ENCODE peak calls at places on chromosomes 3 and 15, in seven cellular contexts. One of them, this sample, is unnamed. For H3K4me1, the result is how much of the 10 kb centered on the place peaks cover.

GRCh38 chr3:112427123-112427522 is 72.1 kb downstream of the BTLA start:
- DNase-seq in suprapubic skin: no peak
- DNase-seq in stomach: no peak
- DNase-seq in heart left ventricle: no peak
- DNase-seq in cardiac muscle cell: no peak
- DNase-seq in left lung: no peak
- DNase-seq in hepatocyte: no peak
- DNase-seq in this sample: no peak

GRCh38 chr3:171295502-171296373 is 164.5 kb downstream of the TNIK start:
- DNase-seq in left lung: no peak
- DNase-seq in hepatocyte: no peak
- DNase-seq in suprapubic skin: no peak
- DNase-seq in cardiac muscle cell: peak
- DNase-seq in heart left ventricle: no peak
- DNase-seq in stomach: no peak
- DNase-seq in this sample: no peak

GRCh38 chr3:56825579-56826438 is 24.1 kb upstream of the ARHGEF3 start:
- DNase-seq in heart left ventricle: no peak
- DNase-seq in suprapubic skin: no peak
- DNase-seq in cardiac muscle cell: no peak
- DNase-seq in stomach: no peak
- DNase-seq in hepatocyte: peak
- DNase-seq in left lung: no peak
- DNase-seq in this sample: no peak

GRCh38 chr3:187006884-187007630 is 76.7 kb downstream of the ST6GAL1 start:
- DNase-seq in left lung: no peak
- DNase-seq in heart left ventricle: no peak
- DNase-seq in suprapubic skin: no peak
- DNase-seq in stomach: no peak
- DNase-seq in cardiac muscle cell: no peak
- DNase-seq in hepatocyte: no peak
- DNase-seq in this sample: no peak

GRCh38 chr15:95025924-95026728 is 794.8 kb downstream of the MCTP2 start:
- DNase-seq in left lung: no peak
- DNase-seq in heart left ventricle: no peak
- DNase-seq in hepatocyte: peak
- DNase-seq in cardiac muscle cell: peak
- DNase-seq in suprapubic skin: peak
- DNase-seq in stomach: peak
- DNase-seq in this sample: no peak

GRCh38 chr3:10964537-10965167 is 27.9 kb upstream of the SLC6A1 start:
- DNase-seq in left lung: no peak
- DNase-seq in stomach: no peak
- DNase-seq in hepatocyte: peak
- DNase-seq in heart left ventricle: no peak
- DNase-seq in suprapubic skin: no peak
- DNase-seq in cardiac muscle cell: peak
- DNase-seq in this sample: peak

GRCh38 chr15:37001436-37001835 is 98.9 kb downstream of the MEIS2 start:
- DNase-seq in stomach: no peak
- DNase-seq in heart left ventricle: no peak
- DNase-seq in left lung: no peak
- DNase-seq in hepatocyte: no peak
- DNase-seq in cardiac muscle cell: no peak
- DNase-seq in suprapubic skin: no peak
- DNase-seq in this sample: no peak

GRCh38 chr15:70833897-70834765 is 19.8 kb downstream of the LARP6 start:
- DNase-seq in hepatocyte: peak
- DNase-seq in cardiac muscle cell: no peak
- DNase-seq in suprapubic skin: no peak
- DNase-seq in stomach: no peak
- DNase-seq in left lung: no peak
- DNase-seq in heart left ventricle: no peak
- DNase-seq in this sample: no peak

GRCh38 chr15:91965501-91966180 is 112.1 kb downstream of the SLCO3A1 start:
- DNase-seq in cardiac muscle cell: no peak
- DNase-seq in hepatocyte: no peak
- DNase-seq in heart left ventricle: no peak
- DNase-seq in suprapubic skin: no peak
- DNase-seq in left lung: no peak
- DNase-seq in stomach: no peak
- DNase-seq in this sample: no peak

GRCh38 chr15:94421711-94422110 is 190.3 kb downstream of the MCTP2 start:
- DNase-seq in left lung: no peak
- DNase-seq in heart left ventricle: no peak
- DNase-seq in hepatocyte: no peak
- DNase-seq in cardiac muscle cell: no peak
- DNase-seq in suprapubic skin: no peak
- DNase-seq in stomach: no peak
- DNase-seq in this sample: no peak

GRCh38 chr15:53976844-53977392 is 1.3 kb upstream of the UNC13C start:
- DNase-seq in heart left ventricle: no peak
- DNase-seq in hepatocyte: peak
- DNase-seq in left lung: peak
- DNase-seq in suprapubic skin: no peak
- DNase-seq in stomach: no peak
- DNase-seq in cardiac muscle cell: peak
- DNase-seq in this sample: peak

GRCh38 chr3:125916376-125916978 is 52.5 kb upstream of the ROPN1B start:
- DNase-seq in stomach: peak
- DNase-seq in suprapubic skin: peak
- DNase-seq in hepatocyte: peak
- DNase-seq in heart left ventricle: no peak
- DNase-seq in left lung: no peak
- DNase-seq in cardiac muscle cell: peak
- DNase-seq in this sample: peak

GRCh38 chr3:25151497-25151896 is 276.6 kb upstream of the RARB start:
- DNase-seq in suprapubic skin: no peak
- DNase-seq in stomach: no peak
- DNase-seq in left lung: no peak
- DNase-seq in cardiac muscle cell: no peak
- DNase-seq in hepatocyte: no peak
- DNase-seq in heart left ventricle: no peak
- DNase-seq in this sample: peak

GRCh38 chr15:45642203-45642932 is 7.5 kb downstream of the SQOR start:
- DNase-seq in heart left ventricle: peak
- DNase-seq in stomach: no peak
- DNase-seq in hepatocyte: no peak
- DNase-seq in suprapubic skin: no peak
- DNase-seq in cardiac muscle cell: no peak
- DNase-seq in left lung: no peak
- DNase-seq in this sample: no peak

GRCh38 chr3:143897558-143898305 is 49.5 kb upstream of the SLC9A9 start:
- DNase-seq in heart left ventricle: no peak
- DNase-seq in left lung: no peak
- DNase-seq in cardiac muscle cell: peak
- DNase-seq in hepatocyte: peak
- DNase-seq in suprapubic skin: no peak
- DNase-seq in stomach: no peak
- DNase-seq in this sample: no peak

GRCh38 chr3:181974198-181974597 is 262.5 kb downstream of the SOX2 start:
- DNase-seq in cardiac muscle cell: no peak
- DNase-seq in left lung: no peak
- DNase-seq in stomach: no peak
- DNase-seq in heart left ventricle: no peak
- DNase-seq in hepatocyte: no peak
- DNase-seq in suprapubic skin: no peak
- DNase-seq in this sample: no peak

DNA sequence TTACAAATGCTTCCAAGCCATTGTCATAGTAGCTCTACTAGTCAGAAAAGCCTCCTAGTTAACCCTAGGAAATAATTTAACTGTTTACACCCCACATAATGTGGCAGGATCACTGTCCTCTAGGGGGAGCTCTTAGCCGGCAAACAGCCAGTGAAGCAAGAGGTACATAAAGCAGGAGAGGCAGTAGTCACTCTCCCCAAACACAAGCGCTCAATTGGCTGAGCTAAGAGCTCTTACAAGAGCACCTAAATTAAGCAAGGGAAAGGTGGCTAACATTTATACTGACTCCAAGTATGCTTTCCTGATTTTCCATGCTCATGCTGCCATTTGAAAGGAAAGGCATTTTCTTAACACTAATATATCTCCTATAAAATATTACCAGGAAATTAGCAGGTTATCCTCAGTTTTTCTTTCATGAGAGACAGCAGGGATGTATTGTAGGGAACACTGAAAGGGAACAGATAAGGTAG is 37.6 kb downstream of the NCEH1 start:
- DNase-seq in suprapubic skin: no peak
- DNase-seq in cardiac muscle cell: peak
- DNase-seq in hepatocyte: peak
- DNase-seq in stomach: peak
- DNase-seq in heart left ventricle: peak
- DNase-seq in left lung: peak
- DNase-seq in this sample: peak
- H3K4me3 ChIP-seq in suprapubic skin: no peak
- H3K4me3 ChIP-seq in cardiac muscle cell: no peak
- H3K4me3 ChIP-seq in hepatocyte: no peak
- H3K4me3 ChIP-seq in stomach: no peak
- H3K4me3 ChIP-seq in heart left ventricle: no peak
- H3K4me3 ChIP-seq in left lung: no peak
- H3K4me3 ChIP-seq in this sample: no peak

GRCh38 chr15:48297668-48298067 is 33.6 kb upstream of the DUT start:
- DNase-seq in heart left ventricle: no peak
- DNase-seq in hepatocyte: no peak
- DNase-seq in cardiac muscle cell: no peak
- DNase-seq in left lung: no peak
- DNase-seq in suprapubic skin: no peak
- DNase-seq in stomach: no peak
- DNase-seq in this sample: no peak

DNA sequence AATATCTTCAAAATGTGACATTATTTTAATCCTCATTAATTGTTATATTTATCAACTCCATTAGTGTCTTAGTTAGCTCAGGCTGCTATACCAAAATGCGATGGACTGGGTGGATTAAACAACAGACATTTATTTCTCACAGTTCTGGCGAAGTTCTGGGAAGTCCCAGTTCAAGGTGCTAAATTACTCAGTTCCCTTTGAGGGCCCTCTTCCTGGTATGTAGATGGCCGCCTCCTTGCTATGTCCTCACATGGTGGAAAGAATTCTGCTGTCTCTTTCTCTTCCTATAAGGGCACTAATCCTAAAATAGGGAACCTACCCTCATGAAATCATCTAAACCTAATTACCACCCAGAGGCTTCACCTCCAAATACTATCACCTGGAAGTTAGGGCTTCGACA is 38.8 kb upstream of the DUT start:
- DNase-seq in stomach: no peak
- DNase-seq in hepatocyte: no peak
- DNase-seq in cardiac muscle cell: no peak
- DNase-seq in heart left ventricle: no peak
- DNase-seq in left lung: no peak
- DNase-seq in suprapubic skin: no peak
- DNase-seq in this sample: no peak
- H3K27ac ChIP-seq in stomach: no peak
- H3K27ac ChIP-seq in hepatocyte: no peak
- H3K27ac ChIP-seq in cardiac muscle cell: no peak
- H3K27ac ChIP-seq in heart left ventricle: no peak
- H3K27ac ChIP-seq in left lung: no peak
- H3K27ac ChIP-seq in suprapubic skin: no peak
- H3K27ac ChIP-seq in this sample: no peak

DNA sequence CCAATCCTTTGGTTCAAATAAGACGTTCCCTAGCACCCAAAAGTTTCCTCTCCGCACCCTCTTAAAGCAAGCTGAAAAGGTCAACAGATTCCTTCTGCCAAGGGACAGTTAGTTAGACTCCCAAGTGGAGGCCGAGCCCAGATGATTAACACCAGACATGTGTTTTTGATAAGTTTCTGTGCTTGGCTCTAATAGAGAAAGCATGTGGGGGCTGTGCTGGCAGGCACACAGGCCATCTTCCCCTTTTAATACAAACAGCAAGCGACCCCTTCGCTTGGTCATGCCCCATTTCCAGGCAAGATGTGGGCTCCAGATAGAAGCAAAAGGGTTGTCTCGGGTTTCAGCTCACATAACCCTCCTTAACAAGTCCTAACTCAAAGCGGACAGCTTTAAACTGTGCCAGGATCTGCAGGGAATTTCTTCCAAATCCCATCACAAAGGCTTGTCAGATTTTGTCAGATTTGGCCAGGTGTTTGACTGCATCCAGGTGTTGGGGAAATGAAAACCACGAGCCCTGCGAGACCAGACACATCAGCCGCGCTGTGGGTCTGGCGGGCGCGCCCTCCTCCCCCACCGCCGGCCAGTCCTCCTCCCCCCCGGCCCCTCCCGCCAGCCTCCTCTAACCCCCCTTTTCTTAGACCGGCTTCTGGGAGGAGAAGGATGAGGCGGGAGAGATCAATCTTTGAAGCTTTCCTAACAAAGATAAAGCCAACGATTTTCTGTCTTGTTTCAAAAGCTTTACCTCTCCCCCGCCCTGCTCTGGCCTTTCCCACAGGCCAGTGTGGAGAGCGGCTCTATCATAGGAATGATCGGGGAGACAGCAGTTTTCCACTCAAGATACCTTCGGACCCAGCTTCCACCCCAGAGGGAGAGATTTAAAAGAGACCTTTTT is 3.4 kb downstream of the HES1 start:
- DNase-seq in left lung: no peak
- DNase-seq in suprapubic skin: no peak
- DNase-seq in stomach: no peak
- DNase-seq in hepatocyte: peak
- DNase-seq in cardiac muscle cell: peak
- DNase-seq in heart left ventricle: peak
- DNase-seq in this sample: peak
- H3K4me1 ChIP-seq in left lung: half or more
- H3K4me1 ChIP-seq in suprapubic skin: half or more
- H3K4me1 ChIP-seq in stomach: half or more
- H3K4me1 ChIP-seq in hepatocyte: under half
- H3K4me1 ChIP-seq in cardiac muscle cell: under half
- H3K4me1 ChIP-seq in heart left ventricle: under half
- H3K4me1 ChIP-seq in this sample: under half

GRCh38 chr3:53531749-53532148 is 37.3 kb downstream of the CACNA1D start:
- DNase-seq in cardiac muscle cell: no peak
- DNase-seq in left lung: no peak
- DNase-seq in stomach: no peak
- DNase-seq in hepatocyte: peak
- DNase-seq in suprapubic skin: no peak
- DNase-seq in heart left ventricle: no peak
- DNase-seq in this sample: peak
- H3K4me3 ChIP-seq in cardiac muscle cell: no peak
- H3K4me3 ChIP-seq in left lung: no peak
- H3K4me3 ChIP-seq in stomach: no peak
- H3K4me3 ChIP-seq in hepatocyte: no peak
- H3K4me3 ChIP-seq in suprapubic skin: no peak
- H3K4me3 ChIP-seq in heart left ventricle: no peak
- H3K4me3 ChIP-seq in this sample: no peak

GRCh38 chr3:2514031-2514430 is 415.4 kb downstream of the CNTN4 start:
- DNase-seq in cardiac muscle cell: peak
- DNase-seq in left lung: no peak
- DNase-seq in hepatocyte: no peak
- DNase-seq in heart left ventricle: no peak
- DNase-seq in stomach: no peak
- DNase-seq in suprapubic skin: no peak
- DNase-seq in this sample: no peak
- H3K27ac ChIP-seq in cardiac muscle cell: peak
- H3K27ac ChIP-seq in left lung: no peak
- H3K27ac ChIP-seq in hepatocyte: no peak
- H3K27ac ChIP-seq in heart left ventricle: no peak
- H3K27ac ChIP-seq in stomach: no peak
- H3K27ac ChIP-seq in suprapubic skin: no peak
- H3K27ac ChIP-seq in this sample: no peak